ENCODE peak calls at places on chromosomes 13 and 19, in nine cellular contexts. J, Q, W, D, P, R, B, E and O are unnamed samples.

GRCh38 chr13:66562054-66562453 is 668.1 kb downstream of the PCDH9 start:
- DNase-seq in J (no peak), Q (no peak), W (no peak), D (no peak), P (no peak), R (no peak), B (no peak), E (no peak), O (no peak)

GRCh38 chr13:104875008-104875762 is 1660.3 kb downstream of the EFNB2 start:
- DNase-seq in J (no peak), Q (peak), W (no peak), D (no peak), P (no peak), R (peak), B (no peak), E (no peak), O (no peak)

GRCh38 chr13:89902223-89902622 is 1445.3 kb upstream of the MIR17HG start:
- DNase-seq in J (no peak), Q (no peak), W (no peak), D (no peak), P (no peak), R (no peak), B (no peak), E (no peak), O (no peak)

GRCh38 chr13:50629497-50629896 is 214.0 kb downstream of the DLEU7 start:
- DNase-seq in J (no peak), Q (no peak), W (no peak), D (no peak), P (no peak), R (no peak), B (no peak), E (no peak), O (no peak)

GRCh38 chr19:9139609-9140158 is 513 bp upstream of the ZNF317 start:
- DNase-seq in J (no peak), Q (no peak), W (no peak), D (no peak), P (no peak), R (no peak), B (no peak), E (no peak), O (no peak)

GRCh38 chr19:18730885-18731513 is 47.5 kb downstream of the CRTC1 start:
- DNase-seq in J (no peak), Q (no peak), W (no peak), D (no peak), P (no peak), R (no peak), B (no peak), E (no peak), O (no peak)

GRCh38 chr19:28292822-28293500 is 920.0 kb downstream of the UQCRFS1 start:
- DNase-seq in J (no peak), Q (no peak), W (no peak), D (no peak), P (no peak), R (no peak), B (no peak), E (peak), O (no peak)

GRCh38 chr13:75478659-75479058 is 3.3 kb downstream of the TBC1D4 start:
- DNase-seq in J (no peak), Q (no peak), W (no peak), D (no peak), P (no peak), R (no peak), B (no peak), E (no peak), O (no peak)

GRCh38 chr13:46909037-46909436 is 12.2 kb upstream of the HTR2A start:
- DNase-seq in J (no peak), Q (no peak), W (no peak), D (no peak), P (no peak), R (no peak), B (no peak), E (no peak), O (no peak)

GRCh38 chr13:45949161-45949560 is 97.6 kb upstream of the SIAH3 start:
- DNase-seq in J (no peak), Q (no peak), W (no peak), D (no peak), P (no peak), R (no peak), B (no peak), E (no peak), O (no peak)

GRCh38 chr13:91017031-91017668 is 330.3 kb upstream of the MIR17HG start:
- DNase-seq in J (peak), Q (no peak), W (no peak), D (no peak), P (peak), R (no peak), B (peak), E (peak), O (no peak)

GRCh38 chr19:2084993-2085720 is 11.0 kb downstream of the MOB3A start:
- DNase-seq in J (peak), Q (peak), W (peak), D (no peak), P (peak), R (peak), B (no peak), E (no peak), O (peak)

GRCh38 chr19:5340637-5341447 is at the start of gene PTPRS:
- DNase-seq in J (peak), Q (peak), W (peak), D (peak), P (peak), R (peak), B (peak), E (peak), O (peak)

GRCh38 chr13:67769063-67769986 is 539.2 kb upstream of the PCDH9 start:
- DNase-seq in J (no peak), Q (no peak), W (no peak), D (no peak), P (no peak), R (no peak), B (no peak), E (no peak), O (no peak)

GRCh38 chr13:37039908-37040307 is 19.6 kb downstream of the SUPT20H start:
- DNase-seq in J (no peak), Q (no peak), W (no peak), D (no peak), P (no peak), R (no peak), B (no peak), E (no peak), O (no peak)

GRCh38 chr13:38473305-38473704 is 123.7 kb downstream of the UFM1 start:
- DNase-seq in J (no peak), Q (no peak), W (no peak), D (no peak), P (no peak), R (no peak), B (no peak), E (no peak), O (no peak)

GRCh38 chr19:54073829-54074228 is 7.3 kb downstream of the TARM1 start:
- DNase-seq in J (no peak), Q (no peak), W (no peak), D (no peak), P (no peak), R (no peak), B (no peak), E (no peak), O (no peak)

GRCh38 chr13:110116072-110116487 is 190.9 kb downstream of the COL4A1 start:
- DNase-seq in J (peak), Q (peak), W (peak), D (no peak), P (peak), R (peak), B (peak), E (peak), O (no peak)

GRCh38 chr19:41351339-41352245 is 2.1 kb downstream of the TGFB1 start:
- DNase-seq in J (peak), Q (peak), W (no peak), D (peak), P (peak), R (peak), B (no peak), E (peak), O (peak)

GRCh38 chr13:77548095-77548494 is 12.6 kb downstream of the SCEL start:
- DNase-seq in J (no peak), Q (no peak), W (no peak), D (no peak), P (no peak), R (no peak), B (no peak), E (no peak), O (no peak)

GRCh38 chr19:48821633-48822032 is 10.8 kb upstream of the BCAT2 start:
- DNase-seq in J (no peak), Q (no peak), W (no peak), D (no peak), P (no peak), R (no peak), B (no peak), E (no peak), O (no peak)

GRCh38 chr13:95579303-95579702 is 26.8 kb downstream of the CLDN10 start:
- DNase-seq in J (no peak), Q (no peak), W (no peak), D (no peak), P (no peak), R (no peak), B (no peak), E (no peak), O (no peak)